ENCODE peak calls at places on chromosomes 12 and 14, in six cellular contexts. U is BE2C, Q is choroid plexus epithelial cell, H is esophagus muscularis mucosa, E is colonic mucosa, Y is left ventricle myocardium inferior. F is an unnamed sample.

GRCh38 chr14:101505216-101505970 is 55.9 kb upstream of the DIO3 start:
- DNase-seq in E (no peak), H (no peak), Y (no peak), Q (no peak), U (no peak), F (no peak)

GRCh38 chr12:25262696-25263095 is 12.0 kb upstream of the KRAS start:
- DNase-seq in E (no peak), Q (no peak), Y (no peak), H (no peak), U (no peak), F (no peak)

GRCh38 chr14:70713096-70713875 is 71.6 kb downstream of the TTC9 start:
- DNase-seq in E (no peak), U (no peak), Y (no peak), H (no peak), Q (no peak), F (no peak)

GRCh38 chr14:61508526-61508925 is 186.8 kb upstream of the HIF1A start:
- DNase-seq in Y (no peak), H (no peak), U (no peak), Q (no peak), E (no peak), F (no peak)

GRCh38 chr14:64562432-64562831 is 12.7 kb downstream of the PPP1R36 start:
- DNase-seq in Q (no peak), E (no peak), Y (no peak), U (no peak), H (peak), F (no peak)

GRCh38 chr12:107091381-107091780 is 2.0 kb downstream of the CRY1 start:
- DNase-seq in H (peak), Y (no peak), E (no peak), Q (peak), U (no peak), F (no peak)

GRCh38 chr12:125533434-125534029 is 468.3 kb downstream of the AACS start:
- DNase-seq in Q (no peak), H (no peak), Y (peak), U (peak), E (peak), F (peak)

GRCh38 chr14:93045965-93046695 is 69.6 kb downstream of the ITPK1 start:
- DNase-seq in E (peak), Y (no peak), H (no peak), U (peak), Q (peak), F (no peak)

GRCh38 chr14:61329478-61330051 is 8.2 kb downstream of the PRKCH start:
- DNase-seq in E (no peak), U (no peak), Y (no peak), H (no peak), Q (no peak), F (no peak)

GRCh38 chr12:67927815-67928214 is 61.4 kb upstream of the IFNG-AS1 start:
- DNase-seq in H (no peak), E (peak), Q (no peak), U (no peak), Y (no peak), F (no peak)

GRCh38 chr12:89238593-89238992 is 113.7 kb downstream of the DUSP6 start:
- DNase-seq in Q (no peak), H (no peak), E (no peak), U (no peak), Y (peak), F (no peak)

GRCh38 chr14:84825481-84825880 is 704.5 kb upstream of the FLRT2 start:
- DNase-seq in E (no peak), U (no peak), H (no peak), Y (no peak), Q (peak), F (no peak)

GRCh38 chr12:40215977-40216376 is 8.8 kb upstream of the LRRK2 start:
- DNase-seq in H (no peak), U (no peak), Q (peak), E (no peak), Y (no peak), F (no peak)

GRCh38 chr12:51441583-51441982 is 17.0 kb downstream of the SLC4A8 start:
- DNase-seq in Y (no peak), H (no peak), U (no peak), Q (peak), E (no peak), F (no peak)

GRCh38 chr12:84858796-84859195 is 53.8 kb downstream of the SLC6A15 start:
- DNase-seq in Q (no peak), E (no peak), H (no peak), Y (no peak), U (no peak), F (no peak)

GRCh38 chr14:77086017-77086727 is 11.9 kb upstream of the CIPC start:
- DNase-seq in Q (peak), Y (no peak), H (no peak), E (no peak), U (no peak), F (no peak)

GRCh38 chr14:30601579-30601916 is 20.6 kb upstream of the SCFD1 start:
- DNase-seq in H (no peak), E (no peak), Y (no peak), U (no peak), Q (no peak), F (no peak)

GRCh38 chr12:17017402-17017801 is 411.4 kb upstream of the LMO3 start:
- DNase-seq in H (no peak), U (no peak), Y (no peak), E (no peak), Q (no peak), F (no peak)

GRCh38 chr12:126156806-126157574 is 1091.8 kb downstream of the AACS start:
- DNase-seq in H (no peak), U (no peak), E (no peak), Y (no peak), Q (no peak), F (no peak)

GRCh38 chr12:119468286-119468685 is 125.3 kb upstream of the TMEM233 start:
- DNase-seq in H (no peak), E (no peak), U (no peak), Q (no peak), Y (no peak), F (no peak)

GRCh38 chr12:21602774-21603173 is 1.9 kb downstream of the GYS2 start:
- DNase-seq in H (no peak), E (no peak), U (no peak), Q (no peak), Y (no peak), F (no peak)

GRCh38 chr12:21604245-21605101 is at the start of gene GYS2:
- DNase-seq in Y (no peak), U (no peak), E (no peak), Q (no peak), H (no peak), F (no peak)

GRCh38 chr12:21606175-21606574 is 1.5 kb upstream of the GYS2 start:
- DNase-seq in H (no peak), U (no peak), Q (no peak), Y (no peak), E (no peak), F (no peak)

GRCh38 chr12:21607701-21608100 is 3.1 kb upstream of the GYS2 start:
- DNase-seq in H (no peak), E (no peak), U (no peak), Q (peak), Y (no peak), F (no peak)
- TF ChIP-seq CTCF in H (peak), E (peak), U (peak), Q (peak), Y (peak), F (no peak)

GRCh38 chr12:124055066-124055465 is 82.1 kb downstream of the ZNF664 start:
- DNase-seq in U (no peak), Y (no peak), H (no peak), E (no peak), Q (no peak), F (no peak)
- H3K4me3 ChIP-seq in U (no peak), Y (no peak), H (no peak), E (no peak), Q (no peak), F (no peak)

GRCh38 chr12:5901416-5901815 is 43.6 kb downstream of the ANO2 start:
- DNase-seq in U (no peak), H (peak), Q (no peak), Y (no peak), E (no peak), F (no peak)

GRCh38 chr12:5902736-5903135 is 42.3 kb downstream of the ANO2 start:
- DNase-seq in H (peak), Q (no peak), U (no peak), E (no peak), Y (no peak), F (no peak)

GRCh38 chr12:5904441-5904840 is 40.6 kb downstream of the ANO2 start:
- DNase-seq in U (no peak), Y (no peak), E (no peak), Q (no peak), H (peak), F (no peak)

GRCh38 chr12:5900533-5901255 is 44.4 kb downstream of the ANO2 start:
- DNase-seq in Q (no peak), H (peak), Y (no peak), E (no peak), U (no peak), F (no peak)

GRCh38 chr12:5898874-5899273 is 46.2 kb downstream of the ANO2 start:
- DNase-seq in Y (no peak), U (no peak), H (peak), E (no peak), Q (no peak), F (no peak)
- TF ChIP-seq CTCF in Y (no peak), U (no peak), H (no peak), E (no peak), Q (no peak), F (no peak)

GRCh38 chr14:22556990-22557623 is 31.9 kb downstream of the DAD1 start:
- DNase-seq in H (no peak), U (peak), E (peak), Q (peak), Y (peak), F (peak)
- H3K4me3 ChIP-seq in H (peak), U (peak), E (peak), Q (peak), Y (peak), F (no peak)

F was measured in tibial nerve.